ENCODE peak calls at places on chromosomes 16 and 17, in six cellular contexts. O is IMR-90; U is CD8-positive, alpha-beta memory T cell; Q is stomach; A is fibroblast of lung; C is mesenchymal stem cell. Y is an unnamed sample.
A peak's percentile ranks its signal among the peaks of the same experiment; 100 is the strongest.

GRCh38 chr17:28204751-28205150 is 114.2 kb upstream of the TMEM97 start:
- DNase-seq in O (peak; percentile 54), U (no peak), Q (no peak), A (peak; percentile 76), C (no peak), Y (no peak)

GRCh38 chr17:43902190-43902589 is 5.1 kb downstream of the MPP2 start:
- DNase-seq in O (no peak), U (no peak), Q (no peak), A (no peak), C (no peak), Y (no peak)

GRCh38 chr16:66030036-66030435 is 336.5 kb upstream of the CDH5 start:
- DNase-seq in O (peak; percentile 85), U (no peak), Q (no peak), A (peak; percentile 82), C (peak; percentile 68), Y (no peak)

GRCh38 chr17:63772801-63773271 is 561 bp downstream of the CCDC47 start:
- DNase-seq in O (peak; percentile 31), U (no peak), Q (no peak), A (peak; percentile 45), C (peak; percentile 57), Y (no peak)

GRCh38 chr17:29158515-29159275 is 21.5 kb downstream of the MYO18A start:
- DNase-seq in O (peak; percentile 74), U (no peak), Q (no peak), A (peak; percentile 88), C (peak; percentile 67), Y (peak; percentile 49)

GRCh38 chr17:3964203-3965122 is at the start of gene ATP2A3:
- DNase-seq in O (no peak), U (peak; percentile 61), Q (peak; percentile 60), A (no peak), C (peak; percentile 29), Y (peak; percentile 65)

GRCh38 chr16:52469091-52469490 is 77.9 kb downstream of the TOX3 start:
- DNase-seq in O (no peak), U (no peak), Q (no peak), A (no peak), C (no peak), Y (no peak)

GRCh38 chr17:10420811-10421210 is 939 bp downstream of the MYH8 start:
- DNase-seq in O (no peak), U (no peak), Q (no peak), A (no peak), C (no peak), Y (no peak)

GRCh38 chr17:79305831-79306687 is 231.4 kb downstream of the ENGASE start:
- DNase-seq in O (no peak), U (no peak), Q (peak; percentile 66), A (no peak), C (no peak), Y (no peak)

GRCh38 chr16:22635345-22635744 is 124.7 kb downstream of the NPIPB5 start:
- DNase-seq in O (no peak), U (no peak), Q (no peak), A (peak; percentile 12), C (no peak), Y (no peak)

GRCh38 chr17:45088741-45089140 is 27.6 kb downstream of the NMT1 start:
- DNase-seq in O (no peak), U (no peak), Q (no peak), A (no peak), C (no peak), Y (no peak)

GRCh38 chr17:61536417-61536955 is 54.5 kb downstream of the NACA2 start:
- DNase-seq in O (peak; percentile 12), U (no peak), Q (no peak), A (no peak), C (no peak), Y (no peak)

GRCh38 chr16:34802396-34802795 is 1343.0 kb downstream of the TP53TG3F start:
- DNase-seq in O (no peak), U (no peak), Q (no peak), A (no peak), C (no peak), Y (peak; percentile 3)

GRCh38 chr17:48840441-48840840 is 9.6 kb downstream of the CALCOCO2 start:
- DNase-seq in O (no peak), U (no peak), Q (no peak), A (peak; percentile 16), C (no peak), Y (no peak)

GRCh38 chr16:56998861-56999260 is 9.5 kb downstream of the NLRC5 start:
- DNase-seq in O (no peak), U (no peak), Q (no peak), A (no peak), C (no peak), Y (peak; percentile 34)

GRCh38 chr17:61219460-61219859 is 180.2 kb upstream of the TBX2 start:
- DNase-seq in O (peak; percentile 77), U (no peak), Q (no peak), A (no peak), C (peak; percentile 95), Y (no peak)

GRCh38 chr17:6240601-6241000 is 170.4 kb downstream of the WSCD1 start:
- DNase-seq in O (no peak), U (no peak), Q (no peak), A (no peak), C (no peak), Y (no peak)

GRCh38 chr16:55701442-55702319 is 45.9 kb downstream of the SLC6A2 start:
- DNase-seq in O (peak; percentile 26), U (peak; percentile 5), Q (peak; percentile 76), A (peak; percentile 23), C (peak; percentile 37), Y (peak; percentile 64)

GRCh38 chr17:42023524-42024349 is 3.8 kb downstream of the NKIRAS2 start:
- DNase-seq in O (no peak), U (no peak), Q (no peak), A (no peak), C (no peak), Y (no peak)

GRCh38 chr16:49832177-49832576 is 23.7 kb downstream of the ZNF423 start:
- DNase-seq in O (no peak), U (no peak), Q (no peak), A (no peak), C (no peak), Y (no peak)

GRCh38 chr17:61340431-61340830 is 59.2 kb upstream of the TBX2 start:
- DNase-seq in O (peak; percentile 38), U (no peak), Q (no peak), A (no peak), C (no peak), Y (no peak)

GRCh38 chr17:70407501-70407900 is 238.2 kb downstream of the KCNJ2 start:
- DNase-seq in O (peak; percentile 1), U (no peak), Q (no peak), A (no peak), C (peak; percentile 60), Y (no peak)

GRCh38 chr16:57590654-57591085 is 37.8 kb upstream of the ADGRG1 start:
- DNase-seq in O (peak; percentile 80), U (no peak), Q (no peak), A (peak; percentile 77), C (peak; percentile 91), Y (no peak)

GRCh38 chr17:21425736-21426135 is 49.6 kb downstream of the KCNJ12 start:
- DNase-seq in O (peak; percentile 38), U (no peak), Q (no peak), A (no peak), C (no peak), Y (no peak)

GRCh38 chr16:86609115-86609514 is 30.8 kb downstream of the FOXL1 start:
- DNase-seq in O (peak; percentile 94), U (no peak), Q (no peak), A (peak; percentile 98), C (peak; percentile 92), Y (no peak)

GRCh38 chr17:64413505-64413904 is 22.8 kb upstream of the PECAM1 start:
- DNase-seq in O (no peak), U (no peak), Q (no peak), A (no peak), C (no peak), Y (no peak)

GRCh38 chr16:67528870-67529638 is 425 bp downstream of the RIPOR1 start:
- DNase-seq in O (peak; percentile 32), U (no peak), Q (no peak), A (peak; percentile 48), C (peak; percentile 52), Y (peak; percentile 60)

GRCh38 chr16:67529639-67530012 is 997 bp downstream of the RIPOR1 start:
- DNase-seq in O (no peak), U (no peak), Q (no peak), A (peak; percentile 25), C (no peak), Y (no peak)

GRCh38 chr16:67525176-67525860 is 3.3 kb upstream of the RIPOR1 start:
- DNase-seq in O (peak; percentile 37), U (no peak), Q (no peak), A (peak; percentile 35), C (no peak), Y (no peak)

GRCh38 chr16:67528222-67528869 is at the start of gene RIPOR1:
- DNase-seq in O (no peak), U (peak; percentile 44), Q (peak; percentile 65), A (no peak), C (peak; percentile 53), Y (peak; percentile 81)

DNA sequence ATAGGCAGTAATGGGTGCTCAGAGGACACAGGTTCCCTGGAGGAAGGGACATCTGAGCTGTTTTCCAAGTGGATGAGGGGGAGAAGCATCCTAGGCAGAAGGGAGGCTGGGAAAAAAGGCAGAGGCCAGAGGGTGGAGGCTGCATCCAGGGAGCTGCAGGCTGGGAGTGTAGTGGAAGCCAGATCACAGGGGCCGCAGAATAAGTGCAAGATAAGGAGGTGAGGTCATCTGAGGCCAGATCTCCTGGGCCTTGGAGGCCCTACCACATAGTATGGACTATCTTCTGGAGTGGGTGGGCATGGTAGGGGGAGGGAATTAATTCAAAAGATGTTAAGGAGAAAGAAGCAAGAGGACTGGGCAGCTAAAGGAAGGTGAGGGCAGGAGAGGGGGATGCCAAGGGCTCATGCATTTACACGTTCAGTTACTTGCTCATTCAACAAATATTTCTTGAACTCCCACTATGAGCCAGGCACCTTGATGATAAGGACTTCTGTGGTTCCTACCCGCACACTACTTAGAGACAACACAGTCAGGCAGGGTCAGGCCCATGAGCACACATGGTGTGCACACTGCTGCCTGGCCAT is 2.4 kb upstream of the RIPOR1 start:
- DNase-seq in O (peak; percentile 61), U (no peak), Q (no peak), A (peak; percentile 88), C (no peak), Y (no peak)
- H3K4me1 ChIP-seq in O (peaks cover 13% of the 10 kb centered on the region), U (peaks cover 34% of the 10 kb centered on the region), Q (peaks cover 40% of the 10 kb centered on the region), A (peaks cover 7% of the 10 kb centered on the region), C (peaks cover 29% of the 10 kb centered on the region), Y (peaks cover 3% of the 10 kb centered on the region)

GRCh38 chr17:72517413-72518237 is 396.8 kb downstream of the SOX9 start:
- DNase-seq in O (no peak), U (no peak), Q (peak; percentile 42), A (peak; percentile 45), C (no peak), Y (no peak)
- H3K4me1 ChIP-seq in O (peaks cover 16% of the 10 kb centered on the region), U (no peaks in the 10 kb centered on the region), Q (peaks cover 72% of the 10 kb centered on the region), A (peaks cover 4% of the 10 kb centered on the region), C (peaks cover 40% of the 10 kb centered on the region), Y (no peaks in the 10 kb centered on the region)

DNA sequence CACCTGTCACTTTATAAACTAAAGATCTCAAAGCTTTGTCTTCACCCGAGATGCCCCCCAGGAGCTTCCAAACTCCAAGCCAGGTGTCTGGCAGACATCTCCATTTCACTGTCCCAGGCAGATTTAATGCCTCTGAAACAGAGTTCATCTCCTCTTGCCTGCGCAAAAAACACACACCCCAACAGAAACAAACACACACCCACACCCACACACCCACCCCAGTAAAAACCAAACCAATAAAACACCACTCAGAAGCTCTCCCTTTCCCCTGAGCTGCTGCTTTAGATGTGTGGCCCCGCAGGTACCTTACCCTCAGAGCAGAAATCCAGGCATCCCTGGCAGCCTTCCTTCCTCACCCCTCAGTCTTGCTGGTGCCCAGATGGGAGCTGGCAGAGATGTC is 14.4 kb downstream of the SEC14L1 start:
- DNase-seq in O (no peak), U (no peak), Q (no peak), A (no peak), C (no peak), Y (no peak)
- H3K4me1 ChIP-seq in O (peaks cover 5% of the 10 kb centered on the region), U (no peaks in the 10 kb centered on the region), Q (peaks cover 77% of the 10 kb centered on the region), A (no peaks in the 10 kb centered on the region), C (peaks cover 12% of the 10 kb centered on the region), Y (peaks cover 7% of the 10 kb centered on the region)

GRCh38 chr17:57926723-57927047 is 28.5 kb downstream of the CUEDC1 start:
- DNase-seq in O (no peak), U (no peak), Q (no peak), A (no peak), C (no peak), Y (no peak)
- H3K4me1 ChIP-seq in O (peaks cover 17% of the 10 kb centered on the region), U (no peaks in the 10 kb centered on the region), Q (peaks cover 87% of the 10 kb centered on the region), A (peaks cover 5% of the 10 kb centered on the region), C (peaks cover 36% of the 10 kb centered on the region), Y (no peaks in the 10 kb centered on the region)

Y was measured in right lobe of liver.